ENCODE peak calls at places on chromosomes 16 and 17, in ten cellular contexts. One of them, this sample, is unnamed.

GRCh38 chr16:87561200-87562105 is 40.9 kb upstream of the JPH3 start:
- DNase-seq in neural progenitor cell: no peak
- DNase-seq in heart left ventricle: no peak
- DNase-seq in mucosa of descending colon: no peak
- DNase-seq in prostate gland: no peak
- DNase-seq in stomach: no peak
- DNase-seq in A673: no peak
- DNase-seq in H1: no peak
- DNase-seq in fibroblast of villous mesenchyme: no peak
- DNase-seq in GM12865: no peak
- DNase-seq in this sample: no peak

GRCh38 chr16:2364638-2365210 is 24.2 kb upstream of the ABCA3 start:
- DNase-seq in H1: no peak
- DNase-seq in neural progenitor cell: no peak
- DNase-seq in mucosa of descending colon: no peak
- DNase-seq in prostate gland: no peak
- DNase-seq in GM12865: no peak
- DNase-seq in heart left ventricle: no peak
- DNase-seq in stomach: no peak
- DNase-seq in fibroblast of villous mesenchyme: no peak
- DNase-seq in A673: peak
- DNase-seq in this sample: no peak

GRCh38 chr16:8055761-8056160 is 534.5 kb downstream of the TMEM114 start:
- DNase-seq in H1: no peak
- DNase-seq in neural progenitor cell: no peak
- DNase-seq in mucosa of descending colon: no peak
- DNase-seq in GM12865: no peak
- DNase-seq in heart left ventricle: no peak
- DNase-seq in prostate gland: no peak
- DNase-seq in fibroblast of villous mesenchyme: no peak
- DNase-seq in A673: no peak
- DNase-seq in stomach: no peak
- DNase-seq in this sample: no peak

GRCh38 chr17:29005936-29006438 is at the start of gene SEZ6:
- DNase-seq in GM12865: peak
- DNase-seq in stomach: peak
- DNase-seq in H1: peak
- DNase-seq in neural progenitor cell: peak
- DNase-seq in heart left ventricle: peak
- DNase-seq in mucosa of descending colon: no peak
- DNase-seq in fibroblast of villous mesenchyme: peak
- DNase-seq in prostate gland: peak
- DNase-seq in A673: peak
- DNase-seq in this sample: peak

GRCh38 chr17:66381701-66382362 is 79.4 kb downstream of the PRKCA start:
- DNase-seq in prostate gland: no peak
- DNase-seq in stomach: no peak
- DNase-seq in neural progenitor cell: no peak
- DNase-seq in mucosa of descending colon: no peak
- DNase-seq in A673: no peak
- DNase-seq in fibroblast of villous mesenchyme: peak
- DNase-seq in heart left ventricle: no peak
- DNase-seq in GM12865: no peak
- DNase-seq in H1: no peak
- DNase-seq in this sample: no peak

GRCh38 chr17:58006563-58006923 is 503 bp downstream of the SRSF1 start:
- DNase-seq in fibroblast of villous mesenchyme: peak
- DNase-seq in mucosa of descending colon: peak
- DNase-seq in neural progenitor cell: peak
- DNase-seq in heart left ventricle: peak
- DNase-seq in GM12865: peak
- DNase-seq in prostate gland: peak
- DNase-seq in stomach: peak
- DNase-seq in H1: no peak
- DNase-seq in A673: peak
- DNase-seq in this sample: peak

GRCh38 chr17:4986403-4986802 is 1.1 kb downstream of the CAMTA2 start:
- DNase-seq in fibroblast of villous mesenchyme: no peak
- DNase-seq in A673: no peak
- DNase-seq in neural progenitor cell: no peak
- DNase-seq in prostate gland: no peak
- DNase-seq in mucosa of descending colon: peak
- DNase-seq in heart left ventricle: peak
- DNase-seq in GM12865: peak
- DNase-seq in H1: no peak
- DNase-seq in stomach: no peak
- DNase-seq in this sample: peak

GRCh38 chr17:67800495-67800928 is 24.8 kb upstream of the BPTF start:
- DNase-seq in heart left ventricle: peak
- DNase-seq in H1: peak
- DNase-seq in prostate gland: peak
- DNase-seq in fibroblast of villous mesenchyme: peak
- DNase-seq in GM12865: peak
- DNase-seq in mucosa of descending colon: peak
- DNase-seq in neural progenitor cell: peak
- DNase-seq in stomach: peak
- DNase-seq in A673: peak
- DNase-seq in this sample: peak

DNA sequence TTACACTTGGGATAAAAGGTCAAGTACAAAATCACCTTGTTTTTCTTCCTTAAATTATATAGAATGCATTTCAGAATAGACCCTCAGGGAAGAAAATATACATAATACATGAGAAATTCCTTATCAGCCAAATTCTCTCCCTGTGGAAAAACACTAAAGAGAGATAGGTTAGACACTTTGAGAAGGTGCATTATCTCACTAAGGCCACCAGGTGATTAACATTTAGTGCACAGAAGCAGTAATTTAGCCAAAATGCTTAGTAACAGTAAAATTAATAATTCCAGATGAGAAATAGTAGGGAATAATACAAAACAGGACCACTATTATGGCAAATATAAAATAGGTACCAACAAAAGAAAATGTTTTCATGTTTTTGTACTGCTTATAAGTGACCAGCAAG is 185.3 kb upstream of the C17orf78 start:
- DNase-seq in heart left ventricle: no peak
- DNase-seq in fibroblast of villous mesenchyme: no peak
- DNase-seq in neural progenitor cell: no peak
- DNase-seq in GM12865: no peak
- DNase-seq in A673: no peak
- DNase-seq in H1: no peak
- DNase-seq in mucosa of descending colon: no peak
- DNase-seq in stomach: no peak
- DNase-seq in prostate gland: no peak
- DNase-seq in this sample: no peak
- TF ChIP-seq CTCF in heart left ventricle: no peak
- TF ChIP-seq CTCF in fibroblast of villous mesenchyme: peak
- TF ChIP-seq CTCF in neural progenitor cell: no peak
- TF ChIP-seq CTCF in GM12865: no peak
- TF ChIP-seq CTCF in A673: no peak
- TF ChIP-seq CTCF in H1: no peak
- TF ChIP-seq CTCF in mucosa of descending colon: no peak
- TF ChIP-seq CTCF in stomach: no peak
- TF ChIP-seq CTCF in prostate gland: peak
- TF ChIP-seq CTCF in this sample: peak

GRCh38 chr17:50934161-50934560 is 68.0 kb upstream of the TOB1 start:
- DNase-seq in prostate gland: no peak
- DNase-seq in stomach: no peak
- DNase-seq in heart left ventricle: no peak
- DNase-seq in fibroblast of villous mesenchyme: no peak
- DNase-seq in neural progenitor cell: no peak
- DNase-seq in mucosa of descending colon: no peak
- DNase-seq in A673: no peak
- DNase-seq in GM12865: no peak
- DNase-seq in H1: no peak
- DNase-seq in this sample: no peak

GRCh38 chr17:50932584-50932901 is 66.4 kb upstream of the TOB1 start:
- DNase-seq in fibroblast of villous mesenchyme: no peak
- DNase-seq in stomach: no peak
- DNase-seq in prostate gland: no peak
- DNase-seq in A673: no peak
- DNase-seq in H1: no peak
- DNase-seq in GM12865: no peak
- DNase-seq in heart left ventricle: no peak
- DNase-seq in neural progenitor cell: no peak
- DNase-seq in mucosa of descending colon: no peak
- DNase-seq in this sample: no peak

GRCh38 chr17:50934672-50935200 is 68.6 kb upstream of the TOB1 start:
- DNase-seq in prostate gland: no peak
- DNase-seq in heart left ventricle: no peak
- DNase-seq in H1: no peak
- DNase-seq in neural progenitor cell: no peak
- DNase-seq in mucosa of descending colon: no peak
- DNase-seq in stomach: no peak
- DNase-seq in A673: no peak
- DNase-seq in GM12865: no peak
- DNase-seq in fibroblast of villous mesenchyme: no peak
- DNase-seq in this sample: no peak

GRCh38 chr17:50928662-50929061 is 62.5 kb upstream of the TOB1 start:
- DNase-seq in stomach: no peak
- DNase-seq in prostate gland: no peak
- DNase-seq in H1: no peak
- DNase-seq in heart left ventricle: no peak
- DNase-seq in mucosa of descending colon: no peak
- DNase-seq in A673: no peak
- DNase-seq in neural progenitor cell: no peak
- DNase-seq in fibroblast of villous mesenchyme: no peak
- DNase-seq in GM12865: no peak
- DNase-seq in this sample: no peak

GRCh38 chr17:50931003-50931878 is 65.1 kb upstream of the TOB1 start:
- DNase-seq in GM12865: peak
- DNase-seq in stomach: peak
- DNase-seq in A673: peak
- DNase-seq in heart left ventricle: peak
- DNase-seq in mucosa of descending colon: peak
- DNase-seq in prostate gland: peak
- DNase-seq in H1: no peak
- DNase-seq in neural progenitor cell: peak
- DNase-seq in fibroblast of villous mesenchyme: peak
- DNase-seq in this sample: peak
- H3K4me3 ChIP-seq in GM12865: peak
- H3K4me3 ChIP-seq in stomach: peak
- H3K4me3 ChIP-seq in A673: peak
- H3K4me3 ChIP-seq in heart left ventricle: peak
- H3K4me3 ChIP-seq in mucosa of descending colon: peak
- H3K4me3 ChIP-seq in prostate gland: peak
- H3K4me3 ChIP-seq in H1: peak
- H3K4me3 ChIP-seq in neural progenitor cell: peak
- H3K4me3 ChIP-seq in fibroblast of villous mesenchyme: peak
- H3K4me3 ChIP-seq in this sample: peak

GRCh38 chr17:17500999-17501605 is 4.9 kb upstream of the RASD1 start:
- DNase-seq in A673: no peak
- DNase-seq in prostate gland: no peak
- DNase-seq in heart left ventricle: no peak
- DNase-seq in stomach: no peak
- DNase-seq in neural progenitor cell: peak
- DNase-seq in fibroblast of villous mesenchyme: no peak
- DNase-seq in GM12865: peak
- DNase-seq in H1: no peak
- DNase-seq in mucosa of descending colon: no peak
- DNase-seq in this sample: no peak
- TF ChIP-seq CTCF in A673: no peak
- TF ChIP-seq CTCF in prostate gland: no peak
- TF ChIP-seq CTCF in heart left ventricle: peak
- TF ChIP-seq CTCF in stomach: no peak
- TF ChIP-seq CTCF in neural progenitor cell: peak
- TF ChIP-seq CTCF in fibroblast of villous mesenchyme: no peak
- TF ChIP-seq CTCF in GM12865: peak
- TF ChIP-seq CTCF in H1: peak
- TF ChIP-seq CTCF in mucosa of descending colon: no peak
- TF ChIP-seq CTCF in this sample: peak

GRCh38 chr16:69181-69580 is 3.2 kb downstream of the RHBDF1 start:
- DNase-seq in neural progenitor cell: no peak
- DNase-seq in stomach: no peak
- DNase-seq in fibroblast of villous mesenchyme: no peak
- DNase-seq in prostate gland: no peak
- DNase-seq in heart left ventricle: no peak
- DNase-seq in A673: no peak
- DNase-seq in GM12865: no peak
- DNase-seq in mucosa of descending colon: no peak
- DNase-seq in H1: no peak
- DNase-seq in this sample: no peak

GRCh38 chr16:71210-71539 is 1.3 kb downstream of the RHBDF1 start:
- DNase-seq in A673: no peak
- DNase-seq in neural progenitor cell: no peak
- DNase-seq in H1: no peak
- DNase-seq in stomach: no peak
- DNase-seq in GM12865: no peak
- DNase-seq in heart left ventricle: no peak
- DNase-seq in prostate gland: no peak
- DNase-seq in fibroblast of villous mesenchyme: no peak
- DNase-seq in mucosa of descending colon: no peak
- DNase-seq in this sample: no peak

GRCh38 chr16:72561-73537 is at the start of gene RHBDF1:
- DNase-seq in neural progenitor cell: peak
- DNase-seq in mucosa of descending colon: peak
- DNase-seq in fibroblast of villous mesenchyme: peak
- DNase-seq in stomach: peak
- DNase-seq in heart left ventricle: peak
- DNase-seq in A673: peak
- DNase-seq in prostate gland: peak
- DNase-seq in H1: no peak
- DNase-seq in GM12865: peak
- DNase-seq in this sample: peak

GRCh38 chr16:74025-74424 is 1.6 kb upstream of the RHBDF1 start:
- DNase-seq in H1: no peak
- DNase-seq in heart left ventricle: peak
- DNase-seq in stomach: no peak
- DNase-seq in GM12865: no peak
- DNase-seq in fibroblast of villous mesenchyme: no peak
- DNase-seq in A673: no peak
- DNase-seq in neural progenitor cell: no peak
- DNase-seq in prostate gland: no peak
- DNase-seq in mucosa of descending colon: no peak
- DNase-seq in this sample: no peak

DNA sequence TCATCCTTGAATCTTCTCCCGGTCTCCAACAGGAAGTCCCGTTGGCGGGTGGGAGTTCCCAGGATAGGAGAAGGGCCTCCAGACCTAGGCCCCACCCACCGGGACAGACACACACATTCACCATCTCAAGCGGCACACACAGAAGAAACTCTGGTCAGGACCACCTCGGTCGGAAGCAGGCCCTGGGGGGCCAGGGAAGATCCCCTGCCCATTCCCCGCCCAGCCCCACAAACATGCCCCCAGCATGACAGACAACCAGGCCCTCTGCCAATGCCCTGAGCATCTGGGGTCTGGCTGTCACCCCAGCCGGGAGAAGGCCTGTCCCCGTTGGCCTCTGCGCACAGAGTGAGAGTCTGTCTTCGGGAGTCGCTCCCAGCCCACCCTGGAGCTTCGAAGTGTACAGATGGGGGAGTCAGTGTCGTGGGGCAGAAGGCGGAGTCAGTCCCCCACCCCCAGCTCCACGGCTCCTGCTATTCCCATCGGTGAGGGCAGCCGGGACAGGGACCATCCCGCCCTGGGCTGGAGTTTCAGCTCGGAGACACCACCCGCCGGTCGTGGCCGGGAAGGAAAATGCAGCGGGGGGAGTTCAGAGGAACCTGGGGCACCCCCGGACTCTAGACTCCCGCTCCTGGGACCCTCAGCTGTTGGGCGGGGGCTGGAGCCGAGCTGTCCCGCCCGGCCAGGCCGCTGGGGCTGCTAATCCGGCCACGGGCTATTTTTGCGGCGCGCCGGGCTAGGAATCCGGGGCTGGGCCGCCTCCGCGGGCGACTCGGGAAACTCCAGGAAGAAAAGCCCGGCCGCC is 690 bp downstream of the RHBDF1 start:
- DNase-seq in neural progenitor cell: peak
- DNase-seq in prostate gland: peak
- DNase-seq in fibroblast of villous mesenchyme: peak
- DNase-seq in H1: no peak
- DNase-seq in heart left ventricle: peak
- DNase-seq in GM12865: no peak
- DNase-seq in A673: peak
- DNase-seq in mucosa of descending colon: peak
- DNase-seq in stomach: peak
- DNase-seq in this sample: peak
- H3K4me3 ChIP-seq in neural progenitor cell: peak
- H3K4me3 ChIP-seq in prostate gland: peak
- H3K4me3 ChIP-seq in fibroblast of villous mesenchyme: peak
- H3K4me3 ChIP-seq in H1: peak
- H3K4me3 ChIP-seq in heart left ventricle: peak
- H3K4me3 ChIP-seq in GM12865: no peak
- H3K4me3 ChIP-seq in A673: peak
- H3K4me3 ChIP-seq in mucosa of descending colon: peak
- H3K4me3 ChIP-seq in stomach: peak
- H3K4me3 ChIP-seq in this sample: peak

This sample was measured in fibroblast of mammary gland.